ENCODE peak calls at places on chromosomes 16 and 17, in seven cellular contexts. Q is ACHN; H is activated CD4-positive, alpha-beta T cell treated with anti-CD3 and anti-CD28 coated beads, Interleukin-2, amount 50 U/mL, for 1 hour; G is upper lobe of right lung; X is body of pancreas; S is NCI-H524; Y is nucleus accumbens. E is an unnamed sample.

GRCh38 chr17:65366102-65366844 is 195.2 kb downstream of the AXIN2 start:
- DNase-seq in H (no peak), S (no peak), X (no peak), G (no peak), Y (no peak), Q (no peak), E (no peak)

GRCh38 chr16:13332713-13333255 is 431.4 kb downstream of the SHISA9 start:
- DNase-seq in X (no peak), S (peak; percentile 37), Q (no peak), G (no peak), Y (no peak), H (no peak), E (no peak)

GRCh38 chr17:8152981-8153549 is 861 bp upstream of the PER1 start:
- DNase-seq in H (no peak), S (no peak), G (no peak), Y (no peak), Q (no peak), X (peak; percentile 44), E (no peak)

GRCh38 chr17:77437017-77437416 is 296.2 kb downstream of the SEC14L1 start:
- DNase-seq in S (peak; percentile 43), G (no peak), Q (peak; percentile 21), X (no peak), H (no peak), Y (no peak), E (peak; percentile 68)

GRCh38 chr16:15856217-15856616 is 611 bp downstream of the MYH11 start:
- DNase-seq in G (no peak), X (no peak), H (no peak), Q (no peak), S (no peak), Y (no peak), E (no peak)

GRCh38 chr16:73095885-73096341 is 48.0 kb upstream of the ZFHX3 start:
- DNase-seq in X (peak; percentile 19), S (peak; percentile 97), Y (no peak), G (no peak), H (no peak), Q (no peak), E (no peak)

GRCh38 chr17:28188841-28189263 is 130.1 kb upstream of the TMEM97 start:
- DNase-seq in X (no peak), Q (no peak), H (no peak), G (no peak), S (no peak), Y (no peak), E (no peak)

GRCh38 chr16:20803192-20803560 is 3.1 kb downstream of the ERI2 start:
- DNase-seq in X (no peak), G (no peak), S (no peak), H (no peak), Q (peak; percentile 27), Y (no peak), E (no peak)

GRCh38 chr17:13393841-13394710 is 207.7 kb downstream of the HS3ST3A1 start:
- DNase-seq in X (no peak), Q (no peak), Y (no peak), H (no peak), S (no peak), G (no peak), E (no peak)

GRCh38 chr17:48192321-48192731 is 84.8 kb downstream of the SNX11 start:
- DNase-seq in X (no peak), S (no peak), Y (no peak), H (no peak), Q (no peak), G (no peak), E (no peak)

GRCh38 chr17:77618731-77619130 is 339.8 kb upstream of the TNRC6C start:
- DNase-seq in X (no peak), S (no peak), Y (no peak), H (no peak), G (no peak), Q (no peak), E (no peak)

GRCh38 chr17:17205368-17206148 is 575 bp downstream of the PLD6 start:
- DNase-seq in S (peak; percentile 51), H (peak; percentile 58), Q (peak; percentile 69), X (peak; percentile 75), Y (peak; percentile 39), G (peak; percentile 85), E (peak; percentile 61)

GRCh38 chr16:20181386-20181785 is 107.7 kb upstream of the GPR139 start:
- DNase-seq in Y (no peak), X (no peak), S (no peak), G (no peak), H (no peak), Q (peak; percentile 97), E (no peak)

GRCh38 chr17:57679906-57680695 is 65.0 kb downstream of the CCDC182 start:
- DNase-seq in H (no peak), Y (no peak), G (no peak), Q (no peak), X (no peak), S (no peak), E (no peak)

GRCh38 chr16:8548166-8548565 is 42.1 kb downstream of the TMEM114 start:
- DNase-seq in Y (no peak), H (no peak), X (peak; percentile 72), S (no peak), Q (no peak), G (no peak), E (no peak)

E was measured in uterus.